ENCODE peak calls at places on chromosomes 4 and X, in nine cellular contexts. J is uterus, M is foreskin keratinocyte, E is MCF 10A, R is AG04449, F is fibroblast of the aortic adventitia, B is RWPE1, H is progenitor cell of endocrine pancreas, D is ovary. G is an unnamed sample.

GRCh38 chr4:89410687-89411086 is 103.1 kb upstream of the GPRIN3 start:
- DNase-seq in B (no peak), J (no peak), F (peak), D (no peak), R (no peak), E (peak), H (no peak), M (no peak), G (peak)

GRCh38 chr4:55356991-55357461 is 11.0 kb downstream of the SRD5A3 start:
- DNase-seq in F (peak), M (no peak), D (no peak), J (no peak), E (peak), B (no peak), R (no peak), H (no peak), G (peak)

GRCh38 chr4:123444298-123444731 is 47.7 kb downstream of the SPRY1 start:
- DNase-seq in J (no peak), F (peak), E (no peak), B (no peak), R (no peak), M (no peak), D (peak), H (peak), G (no peak)

GRCh38 chr4:140113653-140114052 is 40.3 kb downstream of the MAML3 start:
- DNase-seq in H (no peak), R (no peak), D (no peak), J (no peak), E (no peak), M (no peak), B (no peak), F (no peak), G (no peak)

GRCh38 chr4:36138221-36138620 is 106.1 kb downstream of the ARAP2 start:
- DNase-seq in D (no peak), B (peak), J (no peak), H (no peak), F (no peak), R (no peak), M (peak), E (peak), G (no peak)

GRCh38 chrX:39764441-39764914 is 333.3 kb downstream of the BCOR start:
- DNase-seq in B (no peak), R (no peak), F (no peak), D (no peak), J (no peak), H (no peak), M (no peak), E (no peak), G (no peak)

GRCh38 chrX:132564026-132564425 is 75.2 kb upstream of the MBNL3 start:
- DNase-seq in H (no peak), F (no peak), M (no peak), E (no peak), D (no peak), J (no peak), R (no peak), B (no peak), G (no peak)

GRCh38 chr4:60611762-60612496 is 588.2 kb upstream of the ADGRL3 start:
- DNase-seq in H (no peak), F (no peak), B (peak), R (no peak), E (peak), D (no peak), J (no peak), M (peak), G (peak)

GRCh38 chrX:1207496-1208025 is 4.9 kb downstream of the CRLF2 start:
- DNase-seq in M (no peak), B (no peak), R (no peak), F (no peak), D (no peak), J (no peak), H (no peak), E (no peak), G (no peak)

GRCh38 chr4:67151376-67152343 is 393.6 kb downstream of the CENPC start:
- DNase-seq in H (no peak), M (no peak), D (peak), E (no peak), F (no peak), B (no peak), R (no peak), J (no peak), G (no peak)

GRCh38 chr4:97106161-97106560 is 1037.1 kb downstream of the STPG2 start:
- DNase-seq in F (no peak), B (no peak), H (no peak), E (no peak), D (no peak), R (no peak), J (no peak), M (no peak), G (no peak)

GRCh38 chrX:56248492-56248891 is 16.3 kb downstream of the KLF8 start:
- DNase-seq in J (peak), H (peak), R (no peak), F (peak), D (peak), B (peak), E (peak), M (no peak), G (peak)

GRCh38 chr4:123443401-123444297 is 47.1 kb downstream of the SPRY1 start:
- DNase-seq in R (no peak), H (no peak), F (no peak), E (no peak), M (no peak), B (no peak), J (no peak), D (no peak), G (no peak)

GRCh38 chrX:123860506-123860840 is 620 bp downstream of the XIAP start:
- DNase-seq in D (no peak), H (no peak), R (no peak), M (no peak), F (peak), J (no peak), B (no peak), E (no peak), G (peak)

GRCh38 chrX:349196-349595 is 30.6 kb upstream of the GTPBP6 start:
- DNase-seq in F (no peak), R (no peak), E (no peak), J (no peak), M (no peak), B (no peak), D (no peak), H (no peak), G (no peak)

GRCh38 chr4:59936566-59936965 is 1263.6 kb upstream of the ADGRL3 start:
- DNase-seq in R (no peak), D (no peak), B (no peak), F (no peak), J (no peak), M (no peak), H (no peak), E (no peak), G (no peak)

GRCh38 chr4:55078987-55079386 is 46.4 kb downstream of the KDR start:
- DNase-seq in H (no peak), R (no peak), E (peak), B (no peak), M (no peak), F (peak), D (no peak), J (peak), G (peak)

GRCh38 chr4:129446074-129446473 is 350.1 kb downstream of the C4orf33 start:
- DNase-seq in J (no peak), D (no peak), M (no peak), H (no peak), B (peak), F (no peak), R (no peak), E (peak), G (no peak)

GRCh38 chrX:15511563-15511962 is 11.0 kb downstream of the BMX start:
- DNase-seq in H (no peak), B (no peak), M (no peak), R (no peak), J (no peak), E (no peak), F (no peak), D (no peak), G (no peak)
- TF ChIP-seq CTCF in H (no peak), B (no peak), M (no peak), R (no peak), J (no peak), E (no peak), F (no peak), D (no peak), G (no peak)

GRCh38 chr4:13816472-13816871 is 188.9 kb upstream of the BOD1L1 start:
- DNase-seq in M (no peak), H (no peak), D (no peak), J (no peak), F (no peak), R (no peak), E (no peak), B (no peak), G (no peak)

DNA sequence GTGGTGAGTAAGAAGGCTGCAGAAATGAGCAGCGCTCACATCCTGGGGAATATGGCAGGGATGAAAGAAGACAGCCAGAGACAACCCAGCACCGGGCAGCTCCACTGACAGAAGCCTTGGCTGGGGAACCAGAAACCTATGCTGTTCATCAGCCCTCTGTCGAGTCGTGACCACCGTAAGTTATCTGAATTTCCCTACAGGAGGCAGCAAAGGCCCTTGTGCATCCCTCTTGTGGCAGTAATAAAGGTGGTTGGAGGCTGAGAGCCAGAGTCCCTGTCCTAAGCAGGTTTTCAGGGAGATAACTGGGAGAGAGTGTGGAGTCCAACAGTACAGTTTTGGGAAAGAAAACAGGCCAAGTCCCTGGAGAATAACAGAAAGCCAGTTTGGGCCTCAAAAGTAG is 194.0 kb upstream of the BOD1L1 start:
- DNase-seq in M (no peak), F (no peak), E (peak), R (no peak), J (no peak), B (no peak), H (no peak), D (no peak), G (no peak)
- TF ChIP-seq CTCF in M (peak), F (no peak), E (no peak), R (no peak), J (no peak), B (no peak), H (no peak), D (no peak), G (peak)

DNA sequence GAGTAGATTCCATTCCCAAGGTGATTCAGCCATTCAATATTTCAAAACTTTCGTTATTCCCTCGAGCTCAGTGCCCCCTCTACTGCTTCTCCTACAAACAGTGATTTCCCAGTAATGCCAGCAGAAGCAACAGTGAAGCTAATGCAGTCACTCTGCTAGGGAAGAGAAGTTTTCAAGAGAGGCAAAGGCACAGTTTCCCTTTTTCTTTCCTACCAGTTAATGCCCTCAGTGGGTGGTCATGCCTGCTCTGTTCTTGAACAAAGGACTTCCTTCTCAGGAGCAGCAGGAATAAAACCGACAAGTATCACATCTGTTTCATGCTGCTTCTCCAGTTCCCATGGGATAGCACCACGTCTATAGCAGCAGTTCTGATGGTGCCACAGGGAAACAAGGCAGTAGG is 317.2 kb downstream of the TENM3 start:
- DNase-seq in F (no peak), R (no peak), B (no peak), E (no peak), M (no peak), H (no peak), J (no peak), D (no peak), G (peak)
- TF ChIP-seq CTCF in F (peak), R (peak), B (no peak), E (no peak), M (no peak), H (no peak), J (no peak), D (no peak), G (peak)

DNA sequence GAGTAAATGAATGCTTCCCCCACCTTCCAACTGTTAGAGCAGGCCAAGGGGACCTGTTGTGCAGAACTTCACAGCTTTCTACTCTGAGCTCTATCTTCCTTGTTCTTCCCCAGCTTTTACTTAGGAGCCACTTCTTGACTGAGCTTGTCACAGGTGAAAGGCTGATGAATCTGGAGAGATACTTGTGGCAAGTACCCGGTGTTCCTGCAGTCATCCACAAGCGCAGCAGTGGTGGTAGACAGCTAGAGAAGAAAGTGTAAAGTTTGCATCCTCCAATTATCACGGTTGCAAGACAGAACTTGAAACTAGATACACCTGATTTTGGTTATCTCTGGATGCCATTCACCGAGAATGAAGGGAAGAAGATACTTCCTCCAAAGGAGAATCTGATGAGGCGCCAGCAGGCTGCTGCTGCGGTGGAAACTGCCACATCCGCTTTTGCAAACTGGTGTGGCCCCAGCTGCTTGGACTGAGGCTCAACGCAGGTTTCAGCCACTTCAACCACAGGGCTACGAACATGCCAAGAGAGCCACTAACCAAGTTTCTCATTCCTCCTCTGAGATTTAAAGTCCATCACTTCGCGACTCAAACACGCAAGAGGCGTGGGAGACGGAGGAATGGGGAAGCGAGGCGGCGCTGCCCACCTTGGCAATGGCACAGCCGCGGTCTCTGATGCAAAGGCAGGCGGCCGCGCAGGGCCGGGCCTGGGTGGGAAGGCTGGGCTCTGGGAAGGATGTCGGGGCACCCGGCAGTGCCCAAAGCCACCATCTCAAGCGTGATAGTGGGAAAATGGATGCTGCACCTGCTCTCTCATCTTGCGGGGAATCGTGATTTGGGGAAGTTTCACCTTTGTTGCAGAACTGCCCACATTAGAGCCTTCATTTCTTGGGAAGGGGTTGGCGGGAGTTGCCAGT is 1.3 kb upstream of the FHIP1A start:
- DNase-seq in R (no peak), F (no peak), M (no peak), J (peak), H (peak), B (no peak), E (no peak), D (peak), G (no peak)
- TF ChIP-seq CTCF in R (no peak), F (no peak), M (peak), J (no peak), H (no peak), B (no peak), E (no peak), D (no peak), G (no peak)

GRCh38 chr4:24063771-24064170 is 173.9 kb upstream of the PPARGC1A start:
- DNase-seq in M (no peak), D (no peak), H (no peak), J (no peak), E (no peak), F (no peak), B (no peak), R (no peak), G (no peak)

GRCh38 chr4:24056258-24056657 is 166.4 kb upstream of the PPARGC1A start:
- DNase-seq in H (no peak), E (no peak), D (no peak), R (no peak), M (no peak), F (no peak), J (no peak), B (no peak), G (no peak)

GRCh38 chr4:24059839-24060238 is 170.0 kb upstream of the PPARGC1A start:
- DNase-seq in D (no peak), J (no peak), M (no peak), H (no peak), R (no peak), E (no peak), F (no peak), B (no peak), G (no peak)

GRCh38 chr4:24057915-24058559 is 168.2 kb upstream of the PPARGC1A start:
- DNase-seq in D (no peak), H (no peak), F (no peak), B (no peak), E (no peak), M (no peak), R (no peak), J (no peak), G (no peak)

DNA sequence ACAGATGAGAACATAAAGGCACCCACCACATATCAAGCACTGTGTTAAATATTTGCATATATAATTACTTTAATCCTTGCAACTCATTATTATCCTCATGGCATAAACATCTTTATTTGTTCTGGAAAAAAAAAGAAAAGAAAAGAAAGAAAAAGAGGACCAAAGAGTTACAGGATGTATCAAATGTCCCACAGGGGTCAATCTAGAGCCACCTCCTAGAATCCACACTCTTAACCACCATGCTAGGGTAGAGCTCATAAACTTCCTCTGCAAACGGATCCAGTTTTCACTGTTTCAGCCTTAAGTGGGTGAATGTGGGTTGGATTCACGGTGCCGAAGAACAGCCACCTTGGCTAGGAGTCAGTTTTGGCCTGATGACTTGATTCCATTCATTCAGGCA is 171.1 kb upstream of the PPARGC1A start:
- DNase-seq in H (no peak), J (no peak), R (no peak), M (no peak), D (no peak), E (no peak), F (no peak), B (no peak), G (no peak)
- TF ChIP-seq CTCF in H (no peak), J (no peak), R (no peak), M (no peak), D (no peak), E (no peak), F (no peak), B (no peak), G (no peak)

GRCh38 chrX:152912121-152912520 is 14.3 kb downstream of the ZNF185 start:
- DNase-seq in M (no peak), E (no peak), F (no peak), H (no peak), D (no peak), J (no peak), R (no peak), B (no peak), G (no peak)
- TF ChIP-seq CTCF in M (peak), E (no peak), F (no peak), H (no peak), D (no peak), J (no peak), R (no peak), B (no peak), G (no peak)

GRCh38 chr4:185801471-185801870 is 10.5 kb downstream of the SORBS2 start:
- DNase-seq in J (no peak), M (no peak), E (no peak), B (no peak), D (no peak), F (no peak), R (no peak), H (no peak), G (no peak)

GRCh38 chr4:185805262-185805802 is 6.7 kb downstream of the SORBS2 start:
- DNase-seq in B (no peak), J (no peak), F (no peak), H (no peak), R (no peak), E (no peak), D (no peak), M (no peak), G (no peak)

GRCh38 chr4:185809517-185810071 is 2.4 kb downstream of the SORBS2 start:
- DNase-seq in B (no peak), J (no peak), R (no peak), F (no peak), H (no peak), M (no peak), E (no peak), D (no peak), G (no peak)

GRCh38 chr4:185803015-185803414 is 9.0 kb downstream of the SORBS2 start:
- DNase-seq in R (no peak), J (no peak), D (no peak), H (no peak), F (no peak), B (no peak), M (no peak), E (no peak), G (no peak)

DNA sequence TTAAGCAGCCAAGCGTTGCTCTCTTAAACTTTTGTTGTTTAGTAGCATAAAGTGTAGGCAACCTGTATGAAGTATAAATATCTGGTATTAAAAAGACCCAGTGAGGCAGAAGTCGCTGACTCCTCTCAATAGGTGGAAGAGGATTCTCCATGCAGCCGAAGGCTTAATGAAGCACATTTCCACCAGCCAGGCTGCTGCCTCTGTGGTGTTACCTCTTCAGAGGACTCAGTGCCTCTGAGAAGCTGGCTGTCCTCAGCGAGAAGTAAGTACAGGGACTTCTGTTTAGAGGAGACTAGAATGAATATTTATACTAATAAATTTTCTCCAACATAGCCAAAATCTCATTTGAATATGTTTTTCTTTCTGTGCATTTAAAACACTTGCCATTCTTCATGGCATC is 6.0 kb downstream of the SORBS2 start:
- DNase-seq in F (no peak), H (no peak), J (no peak), B (no peak), E (no peak), D (no peak), R (no peak), M (no peak), G (no peak)
- TF ChIP-seq CTCF in F (no peak), H (no peak), J (no peak), B (no peak), E (no peak), D (no peak), R (no peak), M (no peak), G (no peak)